ENCODE peak calls at places on chromosome 18, in five cellular contexts. J, G, N, M and I are unnamed samples.

GRCh38 chr18:77702686-77703085 is 453.0 kb downstream of the GALR1 start:
- DNase-seq in J (no peak), G (no peak), N (peak), M (no peak), I (peak)

GRCh38 chr18:49694402-49694801 is 118.9 kb downstream of the ACAA2 start:
- DNase-seq in J (no peak), G (no peak), N (no peak), M (no peak), I (no peak)

GRCh38 chr18:657311-657997 is at the start of gene TYMS:
- DNase-seq in J (no peak), G (peak), N (peak), M (peak), I (peak)

GRCh38 chr18:80107396-80107795 is 1.7 kb upstream of the ADNP2 start:
- DNase-seq in J (no peak), G (no peak), N (no peak), M (no peak), I (no peak)

GRCh38 chr18:21450913-21451312 is 149.6 kb downstream of the ESCO1 start:
- DNase-seq in J (no peak), G (no peak), N (no peak), M (peak), I (peak)

GRCh38 chr18:78793313-78793712 is 186.3 kb upstream of the SALL3 start:
- DNase-seq in J (no peak), G (no peak), N (no peak), M (no peak), I (no peak)

GRCh38 chr18:63290456-63291200 is 28.9 kb downstream of the BCL2 start:
- DNase-seq in J (no peak), G (no peak), N (no peak), M (no peak), I (no peak)

GRCh38 chr18:11981633-11982366 is 493 bp downstream of the IMPA2 start:
- DNase-seq in J (no peak), G (no peak), N (peak), M (no peak), I (peak)

GRCh38 chr18:48594725-48595124 is 55.9 kb downstream of the CTIF start:
- DNase-seq in J (no peak), G (no peak), N (no peak), M (no peak), I (no peak)

GRCh38 chr18:79489900-79490592 is 94.3 kb downstream of the NFATC1 start:
- DNase-seq in J (no peak), G (no peak), N (no peak), M (no peak), I (no peak)

GRCh38 chr18:50401888-50402287 is 27.0 kb downstream of the SKA1 start:
- DNase-seq in J (no peak), G (no peak), N (peak), M (no peak), I (peak)

GRCh38 chr18:72041313-72042032 is 502.7 kb downstream of the CBLN2 start:
- DNase-seq in J (no peak), G (no peak), N (no peak), M (no peak), I (no peak)